ENCODE peak calls at places on chromosome X, in six cellular contexts. W is colonic mucosa, R is GM06990, Q is PC-3, I is epithelial cell of esophagus, L is AG09309. Y is an unnamed sample.

GRCh38 chrX:144849141-144849540 is 398.2 kb upstream of the SPANXN1 start:
- DNase-seq in W (no peak), R (no peak), Q (peak), I (no peak), L (no peak), Y (no peak)

GRCh38 chrX:723781-724180 is 93.2 kb downstream of the SHOX start:
- DNase-seq in W (no peak), R (no peak), Q (no peak), I (no peak), L (no peak), Y (no peak)

GRCh38 chrX:12843668-12844279 is 23.1 kb upstream of the TLR7 start:
- DNase-seq in W (no peak), R (peak), Q (no peak), I (no peak), L (no peak), Y (no peak)

GRCh38 chrX:40474205-40474626 is 106.6 kb upstream of the ATP6AP2 start:
- DNase-seq in W (no peak), R (no peak), Q (no peak), I (peak), L (no peak), Y (no peak)

GRCh38 chrX:106898462-106898861 is 4.7 kb downstream of the RIPPLY1 start:
- DNase-seq in W (no peak), R (peak), Q (peak), I (peak), L (no peak), Y (no peak)

GRCh38 chrX:105191878-105192277 is 28.6 kb downstream of the TEX13A start:
- DNase-seq in W (no peak), R (no peak), Q (peak), I (peak), L (no peak), Y (no peak)

GRCh38 chrX:124268099-124268498 is 64.4 kb upstream of the TEX13D start:
- DNase-seq in W (no peak), R (no peak), Q (no peak), I (no peak), L (no peak), Y (no peak)

GRCh38 chrX:131677655-131678628 is 134.1 kb downstream of the OR13H1 start:
- DNase-seq in W (peak), R (peak), Q (peak), I (peak), L (no peak), Y (peak)

GRCh38 chrX:24954732-24955131 is 61.0 kb downstream of the ARX start:
- DNase-seq in W (no peak), R (no peak), Q (no peak), I (no peak), L (no peak), Y (no peak)

GRCh38 chrX:46791927-46792825 is 33.3 kb upstream of the SLC9A7 start:
- DNase-seq in W (no peak), R (peak), Q (peak), I (peak), L (peak), Y (no peak)

DNA sequence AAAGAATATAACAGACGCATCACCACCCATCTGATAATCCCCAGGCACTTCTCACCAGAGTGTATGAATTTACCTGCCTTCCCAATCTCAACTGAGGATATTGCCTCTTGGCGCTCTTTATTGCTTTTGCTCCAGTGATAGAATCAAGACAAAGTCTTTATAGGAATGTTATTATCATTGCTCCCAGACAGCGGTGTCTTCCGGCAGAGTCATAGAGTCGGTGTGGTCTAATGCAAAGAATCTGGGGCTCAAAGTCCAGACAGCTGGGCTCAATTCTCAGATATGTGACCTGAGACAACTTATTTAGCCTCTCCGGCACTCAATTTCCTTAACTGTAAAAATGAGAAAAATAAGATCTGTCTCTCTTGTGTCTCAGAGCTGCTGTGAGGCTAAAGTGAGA is 106.1 kb upstream of the PAK3 start:
- DNase-seq in W (no peak), R (no peak), Q (no peak), I (no peak), L (no peak), Y (peak)
- H3K4me3 ChIP-seq in W (no peak), R (no peak), Q (no peak), I (no peak), L (no peak), Y (no peak)

GRCh38 chrX:51834076-51834475 is 59.3 kb upstream of the MAGED1 start:
- DNase-seq in W (peak), R (no peak), Q (peak), I (no peak), L (no peak), Y (peak)
- H3K4me3 ChIP-seq in W (no peak), R (no peak), Q (no peak), I (no peak), L (no peak), Y (no peak)

GRCh38 chrX:51456814-51457213 is 39.6 kb downstream of the NUDT11 start:
- DNase-seq in W (no peak), R (no peak), Q (peak), I (peak), L (no peak), Y (no peak)
- H3K4me3 ChIP-seq in W (no peak), R (no peak), Q (no peak), I (no peak), L (no peak), Y (no peak)

DNA sequence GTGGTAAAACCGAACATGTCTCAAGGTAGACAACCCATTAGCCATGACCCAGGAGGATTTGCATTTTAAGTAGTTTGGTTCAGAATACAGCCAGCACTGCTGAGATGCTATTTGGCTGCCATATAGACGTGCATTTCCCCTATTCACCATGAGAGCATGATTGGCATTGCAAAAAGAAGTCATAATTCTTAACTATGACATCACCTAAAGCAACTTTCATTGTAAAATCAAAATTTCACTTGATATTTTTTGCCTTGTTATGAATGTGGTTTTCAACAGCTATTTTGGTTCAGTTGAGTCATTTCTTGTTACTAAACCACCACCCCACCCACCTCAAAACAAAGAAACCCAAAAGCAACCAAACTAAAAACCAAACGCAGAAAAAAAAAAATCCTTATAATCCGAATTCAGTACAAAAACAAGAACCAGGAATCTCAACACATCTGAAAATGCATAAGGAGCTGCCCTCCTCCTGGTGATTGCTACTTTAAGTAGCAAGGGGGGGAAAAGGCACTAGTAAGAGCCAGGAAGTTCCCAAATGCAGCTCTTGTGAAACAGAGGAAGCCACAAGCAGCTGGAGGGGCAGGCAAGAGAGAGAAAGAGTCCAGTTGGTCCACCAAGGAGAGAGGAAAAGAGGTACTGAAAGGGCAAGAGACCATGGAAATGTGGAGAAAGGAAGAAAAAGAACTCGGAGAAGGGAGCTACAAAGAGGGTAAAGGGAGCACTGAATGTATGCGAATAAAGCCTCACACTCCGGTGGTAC is 3.1 kb downstream of the SLITRK4 start:
- DNase-seq in W (no peak), R (no peak), Q (peak), I (no peak), L (no peak), Y (no peak)
- H3K4me3 ChIP-seq in W (no peak), R (no peak), Q (peak), I (no peak), L (no peak), Y (no peak)

GRCh38 chrX:101206471-101206870 is 13.1 kb upstream of the DRP2 start:
- DNase-seq in W (no peak), R (no peak), Q (peak), I (peak), L (no peak), Y (no peak)
- H3K4me3 ChIP-seq in W (no peak), R (no peak), Q (no peak), I (no peak), L (no peak), Y (no peak)

DNA sequence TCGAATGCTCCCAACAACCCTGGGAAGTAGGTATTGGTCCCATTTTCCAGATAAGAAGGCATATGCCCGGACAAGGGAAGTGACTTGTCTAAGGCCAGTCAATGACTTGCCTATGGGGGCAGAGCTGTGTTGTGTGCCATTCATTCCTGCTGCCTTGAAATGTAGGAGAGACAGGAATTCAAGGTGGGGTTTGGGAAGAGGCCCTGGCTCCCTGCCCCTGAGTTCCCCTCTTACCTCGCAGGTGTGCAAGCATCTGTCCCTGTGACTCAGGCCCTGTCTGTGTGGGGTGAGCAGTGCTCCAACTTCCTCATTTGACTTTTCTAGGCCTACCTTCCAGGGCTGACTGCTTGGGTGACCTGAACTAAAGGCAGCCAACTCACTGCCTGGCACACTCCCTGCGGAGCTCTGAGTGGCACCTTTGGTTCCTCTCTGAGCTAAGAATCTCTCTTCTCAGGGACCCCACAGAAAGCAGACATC is 5.1 kb downstream of the EFNB1 start:
- DNase-seq in W (peak), R (no peak), Q (peak), I (peak), L (no peak), Y (peak)
- H3K4me3 ChIP-seq in W (no peak), R (no peak), Q (no peak), I (peak), L (no peak), Y (no peak)

DNA sequence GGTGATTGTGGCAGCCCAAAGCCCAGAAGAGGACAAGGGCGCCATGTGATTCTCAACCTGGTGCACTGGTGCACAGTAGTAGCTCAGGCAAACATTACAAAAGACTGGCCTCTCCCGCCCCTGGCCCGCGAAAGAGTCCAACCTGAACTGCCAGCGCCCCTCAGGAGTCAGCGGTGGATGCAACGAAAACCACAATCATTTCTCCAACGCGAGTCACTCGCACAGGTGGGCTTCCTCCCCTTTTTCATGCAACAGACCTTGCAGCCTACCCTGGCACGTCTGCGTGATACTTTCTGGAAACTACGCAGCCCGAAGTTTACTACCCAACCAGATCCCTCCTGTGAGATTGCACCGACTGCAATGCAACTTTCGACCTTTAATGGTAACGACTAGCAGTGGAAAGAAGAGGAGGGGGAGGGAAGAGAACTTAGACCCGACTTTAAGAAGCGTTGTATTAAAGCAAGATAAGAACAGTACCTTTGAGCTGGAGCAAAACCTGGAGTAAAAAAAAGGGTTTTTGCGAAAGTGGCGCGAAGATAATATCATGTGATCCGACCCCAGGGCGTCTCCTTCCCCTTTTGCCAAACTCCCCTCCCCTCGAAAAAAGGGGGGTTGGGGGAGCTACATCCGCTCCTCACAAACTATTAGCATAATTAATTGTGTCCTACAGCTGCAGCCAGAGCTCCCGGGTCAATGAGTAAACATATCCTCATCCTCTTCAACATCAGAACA is 63.3 kb upstream of the CCDC160 start:
- DNase-seq in W (no peak), R (no peak), Q (no peak), I (no peak), L (no peak), Y (no peak)
- H3K4me3 ChIP-seq in W (no peak), R (no peak), Q (no peak), I (no peak), L (no peak), Y (peak)

GRCh38 chrX:3286196-3286920 is 60.1 kb downstream of the MXRA5 start:
- DNase-seq in W (no peak), R (no peak), Q (peak), I (peak), L (no peak), Y (no peak)
- H3K4me3 ChIP-seq in W (no peak), R (no peak), Q (peak), I (no peak), L (peak), Y (no peak)

DNA sequence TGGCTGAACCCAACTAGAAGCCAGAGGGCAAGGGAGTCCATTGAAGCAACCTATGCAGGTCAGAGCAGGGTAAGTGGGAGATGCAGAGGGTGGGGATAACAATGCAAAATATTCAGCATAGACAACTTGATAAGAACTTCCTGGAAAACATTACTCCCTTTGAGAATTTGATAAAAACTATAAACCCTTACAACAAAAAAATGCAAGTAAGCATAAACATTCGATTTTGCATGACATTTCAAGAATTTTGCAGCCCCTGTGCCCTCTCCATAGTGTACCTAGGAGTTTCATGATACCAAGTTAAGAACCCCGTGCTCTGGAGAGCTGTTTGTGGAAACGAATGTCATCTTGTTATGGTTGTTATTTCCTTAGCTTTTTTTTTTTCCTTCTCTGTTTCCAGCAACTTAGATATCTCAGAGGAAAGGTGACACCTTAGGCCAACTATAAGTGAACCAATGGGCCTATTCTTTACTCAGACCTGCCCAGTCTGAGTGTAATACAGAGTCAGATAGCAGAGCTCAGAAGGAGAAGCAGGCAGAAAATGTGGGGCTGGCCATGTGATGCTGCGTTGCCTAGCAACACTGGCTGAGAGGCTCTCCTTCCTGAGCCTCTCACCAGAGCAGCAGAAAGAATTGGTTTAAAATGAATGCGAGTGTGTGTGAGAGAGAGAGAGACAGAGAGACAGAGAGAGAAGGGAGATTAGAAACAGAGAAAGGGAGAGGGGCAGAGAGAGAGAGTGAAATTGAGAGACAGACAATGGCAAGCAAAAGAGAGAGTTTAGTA is 36.7 kb upstream of the GABRQ start:
- DNase-seq in W (no peak), R (no peak), Q (no peak), I (no peak), L (no peak), Y (no peak)
- H3K4me3 ChIP-seq in W (no peak), R (no peak), Q (no peak), I (no peak), L (no peak), Y (no peak)

DNA sequence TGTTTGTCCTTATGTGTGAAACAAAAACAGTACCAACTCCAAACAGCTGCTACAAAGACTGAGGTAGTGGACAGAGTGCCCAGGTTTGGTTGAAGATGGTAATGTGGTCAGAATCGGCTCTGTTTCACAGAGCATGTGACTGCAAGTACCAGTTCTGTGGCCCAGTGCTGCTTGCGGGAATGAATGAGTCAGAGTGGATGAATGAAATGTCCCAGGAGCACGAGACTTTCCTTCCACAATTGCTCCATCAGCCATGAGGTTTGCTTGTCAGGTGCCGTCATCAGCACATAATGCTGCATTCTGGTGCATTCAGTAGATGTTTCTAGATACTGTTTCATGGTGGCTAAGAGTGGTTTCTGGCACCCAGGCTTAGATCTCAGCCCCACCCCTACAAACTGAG is 84.2 kb downstream of the GPR143 start:
- DNase-seq in W (no peak), R (no peak), Q (no peak), I (peak), L (no peak), Y (no peak)
- H3K4me3 ChIP-seq in W (no peak), R (no peak), Q (no peak), I (no peak), L (no peak), Y (no peak)

Y was measured in transverse colon.